ENCODE peak calls at places on chromosomes 11 and 22, in five cellular contexts. N is mesenchymal stem cell, M is H1, W is mesendoderm, C is neuronal stem cell. R is an unnamed sample.

GRCh38 chr11:91907225-91907624 is 317.4 kb upstream of the FAT3 start:
- DNase-seq in N (no peak), M (no peak), W (no peak), C (no peak), R (no peak)

GRCh38 chr22:46085831-46086576 is 64.3 kb upstream of the PPARA start:
- DNase-seq in N (no peak), M (no peak), W (no peak), C (no peak), R (peak)

GRCh38 chr11:134739136-134739535 is 327.1 kb upstream of the B3GAT1 start:
- DNase-seq in N (no peak), M (no peak), W (no peak), C (no peak), R (no peak)

GRCh38 chr11:8566613-8567210 is 27.3 kb downstream of the STK33 start:
- DNase-seq in N (peak), M (no peak), W (peak), C (peak), R (peak)

GRCh38 chr22:33811208-33811607 is 109.1 kb downstream of the LARGE1 start:
- DNase-seq in N (no peak), M (no peak), W (no peak), C (no peak), R (no peak)

GRCh38 chr11:117830072-117830471 is 5.5 kb upstream of the FXYD2 start:
- DNase-seq in N (no peak), M (no peak), W (no peak), C (no peak), R (no peak)

GRCh38 chr11:64856382-64857227 is 12.2 kb upstream of the CDC42BPG start:
- DNase-seq in N (peak), M (no peak), W (peak), C (no peak), R (peak)

GRCh38 chr11:117614695-117615094 is 182.3 kb downstream of the DSCAML1 start:
- DNase-seq in N (no peak), M (no peak), W (peak), C (no peak), R (peak)

GRCh38 chr22:46484156-46484860 is 53.1 kb downstream of the CELSR1 start:
- DNase-seq in N (no peak), M (no peak), W (no peak), C (no peak), R (no peak)

GRCh38 chr22:35525687-35526332 is 14.8 kb upstream of the RASD2 start:
- DNase-seq in N (no peak), M (no peak), W (no peak), C (no peak), R (no peak)

GRCh38 chr22:37354271-37355069 is 72.2 kb downstream of the CYTH4 start:
- DNase-seq in N (no peak), M (no peak), W (no peak), C (no peak), R (peak)

GRCh38 chr22:37356922-37357321 is 70.4 kb downstream of the ELFN2 start:
- DNase-seq in N (no peak), M (no peak), W (no peak), C (no peak), R (no peak)

GRCh38 chr22:37357471-37357870 is 69.8 kb downstream of the ELFN2 start:
- DNase-seq in N (no peak), M (no peak), W (no peak), C (no peak), R (no peak)

GRCh38 chr22:37353839-37354238 is 71.5 kb downstream of the CYTH4 start:
- DNase-seq in N (no peak), M (no peak), W (no peak), C (no peak), R (peak)

GRCh38 chr22:37355174-37355573 is 72.1 kb downstream of the ELFN2 start:
- DNase-seq in N (no peak), M (no peak), W (no peak), C (no peak), R (peak)
- H4K8ac ChIP-seq in N (peak), M (no peak), W (no peak), C (peak), R (peak)

GRCh38 chr22:41561788-41562187 is 978 bp downstream of the CSDC2 start:
- DNase-seq in N (no peak), M (no peak), W (no peak), C (no peak), R (no peak)

GRCh38 chr22:41563051-41563711 is 2.4 kb downstream of the CSDC2 start:
- DNase-seq in N (peak), M (no peak), W (peak), C (no peak), R (no peak)

GRCh38 chr22:41562461-41562860 is 1.7 kb downstream of the CSDC2 start:
- DNase-seq in N (no peak), M (no peak), W (no peak), C (no peak), R (no peak)

GRCh38 chr22:41560095-41560487 is 719 bp upstream of the CSDC2 start:
- DNase-seq in N (no peak), M (no peak), W (no peak), C (no peak), R (no peak)

GRCh38 chr22:41561335-41561734 is 525 bp downstream of the CSDC2 start:
- DNase-seq in N (no peak), M (no peak), W (peak), C (no peak), R (no peak)
- H3K4me3 ChIP-seq in N (peak), M (no peak), W (no peak), C (peak), R (peak)

GRCh38 chr11:74749965-74750296 is 1.3 kb downstream of the RNF169 start:
- DNase-seq in N (no peak), M (no peak), W (no peak), C (no peak), R (no peak)
- H3K18ac ChIP-seq in N (no peak), M (no peak), W (no peak), C (no peak), R (no peak)

GRCh38 chr11:63682045-63682915 is 980 bp downstream of the RTN3 start:
- DNase-seq in N (peak), M (no peak), W (peak), C (peak), R (peak)

GRCh38 chr11:63686912-63687311 is 5.6 kb downstream of the RTN3 start:
- DNase-seq in N (no peak), M (no peak), W (no peak), C (no peak), R (no peak)

GRCh38 chr11:63683133-63683991 is 2.1 kb downstream of the RTN3 start:
- DNase-seq in N (no peak), M (no peak), W (no peak), C (no peak), R (no peak)

GRCh38 chr11:63687845-63688244 is 6.5 kb downstream of the RTN3 start:
- DNase-seq in N (no peak), M (no peak), W (no peak), C (no peak), R (no peak)
- H4K8ac ChIP-seq in N (no peak), M (no peak), W (no peak), C (no peak), R (no peak)

DNA sequence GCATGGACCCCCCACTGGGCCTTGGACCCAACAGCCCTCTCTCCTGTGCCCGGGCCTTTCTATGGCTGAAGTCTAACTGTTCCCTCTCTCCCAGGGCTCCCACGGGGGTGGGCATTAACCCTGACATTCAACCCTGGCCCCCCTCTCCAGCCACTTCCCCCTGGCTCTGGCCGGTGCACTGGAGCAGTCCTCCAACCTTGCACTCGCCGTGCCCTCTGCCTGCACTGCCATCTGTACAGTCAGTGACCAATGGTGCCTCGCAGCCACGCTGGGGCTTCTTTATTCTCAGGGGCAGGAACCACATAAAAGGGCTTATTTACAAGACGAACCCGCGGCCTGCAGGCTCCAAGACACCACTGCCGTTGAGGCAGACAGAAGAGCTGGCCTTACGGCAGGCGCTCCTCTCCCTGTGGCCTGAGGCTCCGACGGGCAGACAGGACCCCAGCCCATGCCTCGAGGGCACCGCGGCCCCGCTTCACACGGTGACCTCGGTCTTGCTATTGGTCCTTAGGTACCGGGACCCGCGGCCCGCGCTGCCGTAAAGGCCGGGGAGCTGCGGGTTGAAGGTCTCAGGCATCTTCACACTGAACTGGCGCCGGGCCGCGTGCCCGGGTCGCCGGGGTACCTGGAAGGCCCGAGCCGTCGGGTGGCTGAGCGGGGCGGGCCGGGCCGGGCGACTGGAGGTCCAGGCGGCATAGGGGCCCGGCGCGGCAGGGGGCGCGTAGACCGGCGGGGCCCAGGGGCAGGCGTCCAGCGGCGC is 5.4 kb downstream of the SHISA8 start:
- DNase-seq in N (no peak), M (no peak), W (no peak), C (no peak), R (no peak)
- H3K4me3 ChIP-seq in N (no peak), M (no peak), W (no peak), C (no peak), R (no peak)

GRCh38 chr11:74642912-74643311 is 50.5 kb downstream of the POLD3 start:
- DNase-seq in N (no peak), M (no peak), W (no peak), C (no peak), R (no peak)
- H3K18ac ChIP-seq in N (no peak), M (no peak), W (no peak), C (no peak), R (no peak)

GRCh38 chr11:67239795-67240574 is 26.3 kb upstream of the GRK2 start:
- DNase-seq in N (peak), M (peak), W (peak), C (peak), R (peak)
- H4K8ac ChIP-seq in N (no peak), M (peak), W (no peak), C (no peak), R (peak)